ENCODE peak calls at places on chromosome 9, in eight cellular contexts. Q is stimulated activated CD4-positive, alpha-beta T cell treated with anti-CD3 and anti-CD28 coated beads, Interleukin-15, amount 100 ng/mL, for 1 hour; G is Right ventricle myocardium superior; J is activated CD4-positive, alpha-beta T cell treated with anti-CD3 and anti-CD28 coated beads for 36 hours; R is left ventricle myocardium superior; C is EL; T is GM03348; Y is stimulated activated CD8-positive, alpha-beta memory T cell treated with anti-CD3 and anti-CD28 coated beads, Interleukin-4, amount 100 ng/mL, for 24 hours. K is an unnamed sample.

GRCh38 chr9:116674210-116674980 is 12.7 kb upstream of the TRIM32 start:
- DNase-seq in Q (no peak), G (no peak), J (no peak), R (no peak), C (no peak), T (no peak), Y (no peak), K (no peak)

GRCh38 chr9:5375790-5376477 is 36.3 kb upstream of the RLN1 start:
- DNase-seq in Q (no peak), G (no peak), J (no peak), R (no peak), C (no peak), T (no peak), Y (no peak), K (peak)

GRCh38 chr9:88320748-88321415 is 67.4 kb upstream of the SPIN1 start:
- DNase-seq in Q (no peak), G (no peak), J (no peak), R (no peak), C (no peak), T (no peak), Y (no peak), K (no peak)

GRCh38 chr9:87510251-87510683 is 12.6 kb downstream of the DAPK1 start:
- DNase-seq in Q (no peak), G (no peak), J (no peak), R (no peak), C (no peak), T (no peak), Y (no peak), K (no peak)

GRCh38 chr9:76657265-76657664 is 107.0 kb upstream of the PCA3 start:
- DNase-seq in Q (no peak), G (no peak), J (no peak), R (no peak), C (no peak), T (no peak), Y (no peak), K (no peak)

GRCh38 chr9:83431470-83432060 is 106.6 kb downstream of the FRMD3 start:
- DNase-seq in Q (no peak), G (peak), J (no peak), R (peak), C (no peak), T (no peak), Y (no peak), K (no peak)

GRCh38 chr9:25226901-25227686 is 451.1 kb downstream of the TUSC1 start:
- DNase-seq in Q (no peak), G (no peak), J (no peak), R (no peak), C (no peak), T (no peak), Y (no peak), K (no peak)

GRCh38 chr9:18722882-18723281 is 248.9 kb downstream of the ADAMTSL1 start:
- DNase-seq in Q (no peak), G (no peak), J (no peak), R (no peak), C (no peak), T (no peak), Y (no peak), K (peak)

GRCh38 chr9:123614503-123615258 is 258.7 kb downstream of the CRB2 start:
- DNase-seq in Q (no peak), G (no peak), J (no peak), R (no peak), C (no peak), T (no peak), Y (no peak), K (no peak)

GRCh38 chr9:123364241-123364824 is 8.3 kb downstream of the CRB2 start:
- DNase-seq in Q (no peak), G (no peak), J (no peak), R (no peak), C (peak), T (peak), Y (no peak), K (no peak)

GRCh38 chr9:72292874-72293607 is 72.0 kb downstream of the ZFAND5 start:
- DNase-seq in Q (no peak), G (no peak), J (no peak), R (no peak), C (peak), T (peak), Y (no peak), K (peak)

GRCh38 chr9:73683862-73684591 is 532.4 kb downstream of the ANXA1 start:
- DNase-seq in Q (no peak), G (no peak), J (no peak), R (no peak), C (peak), T (peak), Y (no peak), K (peak)

GRCh38 chr9:108162664-108163063 is 673.1 kb upstream of the KLF4 start:
- DNase-seq in Q (no peak), G (no peak), J (no peak), R (no peak), C (peak), T (peak), Y (no peak), K (peak)

GRCh38 chr9:130499804-130500263 is 55.1 kb downstream of the ASS1 start:
- DNase-seq in Q (no peak), G (no peak), J (peak), R (peak), C (no peak), T (no peak), Y (no peak), K (no peak)